ENCODE peak calls at places on chromosomes 12 and 14, in five cellular contexts. One of them, this sample, is unnamed.

GRCh38 chr12:18716236-18716635 is 21.6 kb downstream of the PLCZ1 start:
- DNase-seq in neuronal stem cell: no peak
- DNase-seq in mesenchymal stem cell: no peak
- DNase-seq in H1: no peak
- DNase-seq in trophoblast cell: no peak
- DNase-seq in this sample: no peak

GRCh38 chr14:52370406-52370911 is 56.3 kb downstream of the PTGER2 start:
- DNase-seq in neuronal stem cell: no peak
- DNase-seq in mesenchymal stem cell: no peak
- DNase-seq in H1: no peak
- DNase-seq in trophoblast cell: no peak
- DNase-seq in this sample: no peak

GRCh38 chr12:111429760-111430417 is 24.2 kb downstream of the SH2B3 start:
- DNase-seq in neuronal stem cell: no peak
- DNase-seq in mesenchymal stem cell: no peak
- DNase-seq in H1: no peak
- DNase-seq in trophoblast cell: no peak
- DNase-seq in this sample: no peak

GRCh38 chr12:89450922-89451321 is 73.7 kb downstream of the GALNT4 start:
- DNase-seq in neuronal stem cell: no peak
- DNase-seq in mesenchymal stem cell: peak
- DNase-seq in H1: no peak
- DNase-seq in trophoblast cell: no peak
- DNase-seq in this sample: no peak

GRCh38 chr14:102304611-102305506 is at the start of gene MOK:
- DNase-seq in neuronal stem cell: peak
- DNase-seq in mesenchymal stem cell: peak
- DNase-seq in H1: peak
- DNase-seq in trophoblast cell: peak
- DNase-seq in this sample: peak

GRCh38 chr14:97813556-97813955 is 1016.4 kb downstream of the VRK1 start:
- DNase-seq in neuronal stem cell: no peak
- DNase-seq in mesenchymal stem cell: no peak
- DNase-seq in H1: no peak
- DNase-seq in trophoblast cell: no peak
- DNase-seq in this sample: no peak

GRCh38 chr14:60508707-60509437 is at the start of gene SIX6:
- DNase-seq in neuronal stem cell: peak
- DNase-seq in mesenchymal stem cell: no peak
- DNase-seq in H1: no peak
- DNase-seq in trophoblast cell: no peak
- DNase-seq in this sample: peak

GRCh38 chr12:52139579-52140062 is 52.2 kb downstream of the KRT80 start:
- DNase-seq in neuronal stem cell: no peak
- DNase-seq in mesenchymal stem cell: no peak
- DNase-seq in H1: no peak
- DNase-seq in trophoblast cell: peak
- DNase-seq in this sample: peak

GRCh38 chr12:64404470-64405446 is 566 bp downstream of the XPOT start:
- DNase-seq in neuronal stem cell: no peak
- DNase-seq in mesenchymal stem cell: peak
- DNase-seq in H1: no peak
- DNase-seq in trophoblast cell: peak
- DNase-seq in this sample: peak

GRCh38 chr12:63876980-63877379 is 32.5 kb downstream of the SRGAP1 start:
- DNase-seq in neuronal stem cell: no peak
- DNase-seq in mesenchymal stem cell: no peak
- DNase-seq in H1: no peak
- DNase-seq in trophoblast cell: peak
- DNase-seq in this sample: no peak

GRCh38 chr12:15662303-15662980 is 126.7 kb downstream of the EPS8 start:
- DNase-seq in neuronal stem cell: no peak
- DNase-seq in mesenchymal stem cell: peak
- DNase-seq in H1: no peak
- DNase-seq in trophoblast cell: no peak
- DNase-seq in this sample: no peak

GRCh38 chr12:14514154-14514842 is 53.4 kb downstream of the PLBD1 start:
- DNase-seq in neuronal stem cell: no peak
- DNase-seq in mesenchymal stem cell: peak
- DNase-seq in H1: peak
- DNase-seq in trophoblast cell: peak
- DNase-seq in this sample: no peak

GRCh38 chr12:111753144-111753881 is 13.4 kb upstream of the ALDH2 start:
- DNase-seq in neuronal stem cell: no peak
- DNase-seq in mesenchymal stem cell: peak
- DNase-seq in H1: no peak
- DNase-seq in trophoblast cell: peak
- DNase-seq in this sample: peak

GRCh38 chr12:48882325-48882687 is 16.6 kb upstream of the RND1 start:
- DNase-seq in neuronal stem cell: no peak
- DNase-seq in mesenchymal stem cell: peak
- DNase-seq in H1: no peak
- DNase-seq in trophoblast cell: peak
- DNase-seq in this sample: peak

GRCh38 chr12:69415471-69416275 is 54.5 kb upstream of the FRS2 start:
- DNase-seq in neuronal stem cell: peak
- DNase-seq in mesenchymal stem cell: peak
- DNase-seq in H1: peak
- DNase-seq in trophoblast cell: peak
- DNase-seq in this sample: peak

GRCh38 chr14:31902002-31902401 is 175.1 kb upstream of the ARHGAP5 start:
- DNase-seq in neuronal stem cell: no peak
- DNase-seq in mesenchymal stem cell: no peak
- DNase-seq in H1: no peak
- DNase-seq in trophoblast cell: peak
- DNase-seq in this sample: no peak

GRCh38 chr14:65164068-65164824 is 61.9 kb upstream of the MAX start:
- DNase-seq in neuronal stem cell: peak
- DNase-seq in mesenchymal stem cell: peak
- DNase-seq in H1: no peak
- DNase-seq in trophoblast cell: peak
- DNase-seq in this sample: no peak

GRCh38 chr12:19546027-19546426 is 106.7 kb downstream of the AEBP2 start:
- DNase-seq in neuronal stem cell: no peak
- DNase-seq in mesenchymal stem cell: peak
- DNase-seq in H1: no peak
- DNase-seq in trophoblast cell: peak
- DNase-seq in this sample: no peak

GRCh38 chr14:33676135-33676566 is 274.7 kb downstream of the EGLN3 start:
- DNase-seq in neuronal stem cell: peak
- DNase-seq in mesenchymal stem cell: peak
- DNase-seq in H1: peak
- DNase-seq in trophoblast cell: peak
- DNase-seq in this sample: peak

DNA sequence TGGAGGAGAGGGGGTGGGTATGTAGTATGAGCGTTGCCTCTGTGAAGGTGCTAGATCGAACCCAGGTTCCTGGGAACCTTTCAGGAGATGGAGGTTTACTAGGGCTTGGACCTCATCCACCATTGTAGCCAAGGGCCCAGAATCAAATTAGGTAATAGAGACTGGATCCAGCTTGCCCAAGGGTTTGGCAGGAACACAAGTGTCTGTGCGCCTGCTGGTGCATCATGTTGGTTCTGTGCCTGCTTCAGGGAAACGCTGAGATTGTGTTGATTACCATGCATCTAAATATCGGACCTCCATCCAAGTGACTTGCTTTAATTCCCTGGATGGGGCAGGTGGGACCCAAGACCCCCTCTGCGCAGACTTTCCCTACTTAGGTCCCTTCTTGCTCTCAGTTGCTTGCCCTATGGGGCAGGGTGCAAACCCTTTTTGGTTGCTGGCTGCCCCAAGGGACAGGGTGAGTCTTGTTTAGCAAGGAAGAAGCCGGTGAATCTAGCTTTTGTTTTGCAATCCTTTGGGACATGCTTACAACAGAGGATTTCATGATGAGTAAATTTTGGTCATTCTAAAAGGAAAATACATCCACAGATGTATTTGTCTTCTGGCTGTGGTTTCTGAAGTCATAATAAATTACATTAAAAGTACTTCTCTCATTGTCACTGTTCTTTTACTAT is 189.8 kb upstream of the PRICKLE1 start:
- DNase-seq in neuronal stem cell: no peak
- DNase-seq in mesenchymal stem cell: no peak
- DNase-seq in H1: no peak
- DNase-seq in trophoblast cell: no peak
- DNase-seq in this sample: no peak
- H3K4me2 ChIP-seq in neuronal stem cell: no peak
- H3K4me2 ChIP-seq in mesenchymal stem cell: no peak
- H3K4me2 ChIP-seq in H1: no peak
- H3K4me2 ChIP-seq in trophoblast cell: no peak
- H3K4me2 ChIP-seq in this sample: no peak

DNA sequence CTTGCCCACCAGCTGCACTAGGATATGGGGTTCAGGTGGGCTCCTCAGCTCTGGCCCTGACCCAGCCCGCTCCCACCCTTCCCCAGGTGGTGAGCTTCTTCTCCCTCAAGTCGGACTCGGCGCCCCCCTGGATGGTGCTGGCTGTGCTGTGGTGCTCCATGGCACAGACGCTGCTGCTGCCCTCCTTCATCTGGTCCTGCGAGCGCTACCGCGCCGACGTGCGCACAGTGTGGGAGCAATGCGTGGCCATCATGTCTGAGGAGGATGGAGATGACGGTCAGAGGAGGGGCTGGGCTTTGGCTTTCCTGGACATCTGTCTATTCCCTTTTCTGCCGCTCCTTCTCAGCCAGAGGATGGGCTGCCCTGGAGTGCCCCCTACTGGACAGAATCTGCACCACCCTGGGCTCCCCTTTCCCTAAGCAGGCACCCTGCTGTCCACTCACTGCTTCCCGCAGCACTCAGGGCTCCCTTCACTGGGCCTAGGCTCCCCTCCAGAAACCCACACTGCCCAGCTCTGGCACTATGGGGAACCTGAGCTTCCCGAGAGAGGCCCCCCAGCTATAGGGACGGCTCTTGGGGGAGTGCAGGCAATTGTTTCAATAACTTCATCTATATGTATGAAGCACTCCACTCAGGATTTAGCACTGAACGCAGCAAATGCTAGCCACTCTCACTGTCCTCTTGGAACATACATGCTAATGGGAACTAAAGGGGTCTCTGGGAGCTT is 2.6 kb upstream of the P3H3 start:
- DNase-seq in neuronal stem cell: peak
- DNase-seq in mesenchymal stem cell: peak
- DNase-seq in H1: peak
- DNase-seq in trophoblast cell: peak
- DNase-seq in this sample: peak
- H3K9ac ChIP-seq in neuronal stem cell: no peak
- H3K9ac ChIP-seq in mesenchymal stem cell: peak
- H3K9ac ChIP-seq in H1: no peak
- H3K9ac ChIP-seq in trophoblast cell: no peak
- H3K9ac ChIP-seq in this sample: no peak

DNA sequence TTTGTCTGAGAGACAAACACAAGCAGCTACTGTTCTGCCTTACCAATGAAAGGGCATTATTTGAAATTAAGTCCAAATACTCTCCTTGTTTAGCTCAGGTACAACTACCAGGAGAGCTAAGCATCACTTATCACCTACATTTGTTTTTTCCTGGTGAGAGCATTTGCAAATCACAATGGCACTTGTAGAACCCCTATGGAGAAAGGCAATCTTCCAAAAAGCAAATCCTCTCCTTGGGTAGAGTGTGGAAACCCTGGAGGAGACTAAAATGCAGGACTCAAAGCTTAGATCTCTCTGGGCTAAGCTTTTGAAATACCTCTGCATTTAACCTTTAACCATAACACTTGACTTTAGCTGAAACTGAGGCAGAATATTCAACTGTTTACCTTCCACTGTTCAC is 20.8 kb downstream of the GTSF1 start:
- DNase-seq in neuronal stem cell: no peak
- DNase-seq in mesenchymal stem cell: no peak
- DNase-seq in H1: no peak
- DNase-seq in trophoblast cell: no peak
- DNase-seq in this sample: no peak
- H2BK12ac ChIP-seq in neuronal stem cell: no peak
- H2BK12ac ChIP-seq in mesenchymal stem cell: no peak
- H2BK12ac ChIP-seq in H1: no peak
- H2BK12ac ChIP-seq in trophoblast cell: no peak
- H2BK12ac ChIP-seq in this sample: no peak

DNA sequence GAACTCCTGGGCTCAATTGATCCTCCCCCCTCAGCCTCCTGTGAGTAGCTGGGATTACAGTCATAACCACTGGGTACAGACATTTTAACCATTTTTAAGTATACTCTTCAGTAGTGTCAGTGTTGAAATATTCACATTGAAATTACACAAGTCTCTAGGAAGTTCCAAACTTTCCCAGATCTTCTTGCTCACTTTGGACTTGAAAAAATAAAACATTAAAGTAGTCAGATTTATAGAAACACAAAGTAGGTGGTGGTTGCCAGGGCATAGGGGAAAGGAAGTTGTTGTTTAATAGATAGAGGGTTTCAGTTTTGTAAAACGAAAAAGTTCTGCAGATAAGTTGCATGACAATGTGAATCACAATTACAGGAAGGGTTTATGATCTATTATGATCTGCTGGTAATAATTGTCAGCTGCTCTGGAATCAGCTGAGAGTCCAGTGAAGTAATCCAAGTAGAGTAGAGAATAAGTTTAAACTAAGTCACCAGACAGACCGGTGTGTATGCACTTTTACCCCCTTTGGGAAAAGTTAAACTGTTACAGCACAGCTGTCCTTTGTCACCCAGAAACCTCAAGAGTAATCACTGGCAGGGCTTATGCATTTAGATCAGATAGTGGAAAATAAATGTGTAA is 27.4 kb downstream of the PCNX1 start:
- DNase-seq in neuronal stem cell: no peak
- DNase-seq in mesenchymal stem cell: peak
- DNase-seq in H1: no peak
- DNase-seq in trophoblast cell: peak
- DNase-seq in this sample: no peak
- H3K4me2 ChIP-seq in neuronal stem cell: no peak
- H3K4me2 ChIP-seq in mesenchymal stem cell: peak
- H3K4me2 ChIP-seq in H1: no peak
- H3K4me2 ChIP-seq in trophoblast cell: no peak
- H3K4me2 ChIP-seq in this sample: no peak

GRCh38 chr14:98907271-98907670 is 364.7 kb downstream of the BCL11B start:
- DNase-seq in neuronal stem cell: no peak
- DNase-seq in mesenchymal stem cell: no peak
- DNase-seq in H1: no peak
- DNase-seq in trophoblast cell: no peak
- DNase-seq in this sample: no peak

GRCh38 chr14:98904677-98905076 is 367.3 kb downstream of the BCL11B start:
- DNase-seq in neuronal stem cell: no peak
- DNase-seq in mesenchymal stem cell: no peak
- DNase-seq in H1: no peak
- DNase-seq in trophoblast cell: no peak
- DNase-seq in this sample: no peak

GRCh38 chr14:98903371-98903770 is 368.6 kb downstream of the BCL11B start:
- DNase-seq in neuronal stem cell: no peak
- DNase-seq in mesenchymal stem cell: no peak
- DNase-seq in H1: no peak
- DNase-seq in trophoblast cell: no peak
- DNase-seq in this sample: no peak

GRCh38 chr14:98907981-98908544 is 363.9 kb downstream of the BCL11B start:
- DNase-seq in neuronal stem cell: no peak
- DNase-seq in mesenchymal stem cell: no peak
- DNase-seq in H1: no peak
- DNase-seq in trophoblast cell: no peak
- DNase-seq in this sample: no peak

GRCh38 chr14:98906123-98906995 is 365.6 kb downstream of the BCL11B start:
- DNase-seq in neuronal stem cell: no peak
- DNase-seq in mesenchymal stem cell: no peak
- DNase-seq in H1: no peak
- DNase-seq in trophoblast cell: no peak
- DNase-seq in this sample: no peak
- H3K9ac ChIP-seq in neuronal stem cell: no peak
- H3K9ac ChIP-seq in mesenchymal stem cell: no peak
- H3K9ac ChIP-seq in H1: no peak
- H3K9ac ChIP-seq in trophoblast cell: no peak
- H3K9ac ChIP-seq in this sample: no peak

GRCh38 chr12:31471061-31471460 is 119.9 kb downstream of the DENND5B start:
- DNase-seq in neuronal stem cell: no peak
- DNase-seq in mesenchymal stem cell: no peak
- DNase-seq in H1: no peak
- DNase-seq in trophoblast cell: peak
- DNase-seq in this sample: no peak
- H2BK12ac ChIP-seq in neuronal stem cell: no peak
- H2BK12ac ChIP-seq in mesenchymal stem cell: no peak
- H2BK12ac ChIP-seq in H1: no peak
- H2BK12ac ChIP-seq in trophoblast cell: no peak
- H2BK12ac ChIP-seq in this sample: no peak

This sample was measured in H9.